ENCODE peak calls at places on chromosomes 13 and 19, in ten cellular contexts. W is small intestine; J is GM04503; T is CD8-positive, alpha-beta memory T cell; U is uterus; N is NCI-H1930; E is hepatocyte; X is HTR-8/SVneo; A is right lobe of liver; Y is body of pancreas. M is an unnamed sample.

GRCh38 chr13:112924365-112924764 is 44.6 kb upstream of the MCF2L start:
- DNase-seq in Y (no peak), E (no peak), W (no peak), T (no peak), X (no peak), J (no peak), N (no peak), A (no peak), U (no peak), M (no peak)

GRCh38 chr13:90702050-90702449 is 645.4 kb upstream of the MIR17HG start:
- DNase-seq in T (no peak), E (no peak), X (no peak), J (no peak), A (no peak), W (no peak), Y (no peak), U (no peak), N (no peak), M (no peak)

GRCh38 chr19:5484398-5485285 is 29.4 kb downstream of the ZNRF4 start:
- DNase-seq in T (no peak), Y (peak), J (no peak), W (no peak), U (no peak), N (no peak), X (peak), A (peak), E (peak), M (no peak)

GRCh38 chr13:49627831-49628652 is at the start of gene ARL11:
- DNase-seq in A (peak), Y (no peak), W (peak), T (peak), J (no peak), X (no peak), N (no peak), E (peak), U (no peak), M (no peak)

GRCh38 chr13:76503756-76504155 is 382.4 kb downstream of the KCTD12 start:
- DNase-seq in Y (no peak), N (no peak), E (no peak), X (no peak), A (no peak), U (no peak), T (no peak), W (no peak), J (no peak), M (no peak)

GRCh38 chr19:3443840-3444694 is 36.3 kb downstream of the SMIM24 start:
- DNase-seq in U (peak), J (no peak), A (no peak), N (no peak), E (peak), T (no peak), X (no peak), Y (no peak), W (no peak), M (no peak)

GRCh38 chr19:4343845-4344713 is 717 bp downstream of the MPND start:
- DNase-seq in N (no peak), W (no peak), A (no peak), J (no peak), X (no peak), Y (no peak), T (no peak), U (peak), E (peak), M (no peak)

GRCh38 chr13:52010890-52011689 is at the start of gene ATP7B:
- DNase-seq in X (peak), Y (no peak), U (no peak), W (peak), N (no peak), A (peak), J (peak), T (peak), E (peak), M (peak)

GRCh38 chr19:47284324-47284899 is 9.7 kb downstream of the INAFM1 start:
- DNase-seq in W (peak), T (peak), J (no peak), A (no peak), Y (no peak), N (no peak), U (peak), X (peak), E (peak), M (no peak)

GRCh38 chr19:1074512-1075283 is 7.7 kb downstream of the ARHGAP45 start:
- DNase-seq in X (no peak), N (no peak), A (peak), U (peak), W (peak), J (no peak), Y (peak), T (peak), E (no peak), M (peak)

GRCh38 chr13:38202730-38203129 is 146.9 kb upstream of the UFM1 start:
- DNase-seq in A (no peak), X (no peak), Y (no peak), W (no peak), U (no peak), N (no peak), E (no peak), J (peak), T (no peak), M (no peak)

GRCh38 chr19:49145485-49146407 is 9.4 kb downstream of the HRC start:
- DNase-seq in Y (peak), X (peak), T (peak), A (peak), J (no peak), U (peak), E (peak), W (peak), N (peak), M (no peak)

GRCh38 chr13:60627071-60627686 is 230.2 kb downstream of the TDRD3 start:
- DNase-seq in Y (peak), N (no peak), U (no peak), T (no peak), E (peak), X (peak), A (no peak), W (peak), J (no peak), M (peak)

GRCh38 chr19:10043286-10043927 is 30.1 kb downstream of the RDH8 start:
- DNase-seq in Y (no peak), E (no peak), N (no peak), X (no peak), J (peak), A (no peak), U (no peak), T (no peak), W (no peak), M (no peak)